ENCODE peak calls at places on chromosomes 2 and 18, in eight cellular contexts. C, A, H, Q, V, S, B and W are unnamed samples.

GRCh38 chr2:168138369-168138768 is 109.0 kb downstream of the STK39 start:
- DNase-seq in A (no peak), V (no peak), C (no peak), B (peak), Q (no peak), H (no peak), S (no peak), W (no peak)

GRCh38 chr2:134232461-134232860 is 21.4 kb upstream of the MGAT5 start:
- DNase-seq in A (no peak), Q (no peak), H (no peak), B (no peak), C (no peak), S (no peak), V (no peak), W (no peak)

GRCh38 chr2:135839713-135840112 is 2.7 kb upstream of the LCT start:
- DNase-seq in A (peak), Q (no peak), H (no peak), S (no peak), V (peak), C (no peak), B (no peak), W (no peak)

GRCh38 chr2:99348173-99348572 is 11.0 kb downstream of the EIF5B start:
- DNase-seq in S (no peak), B (no peak), V (no peak), C (no peak), A (no peak), H (no peak), Q (no peak), W (no peak)

GRCh38 chr2:99256677-99257076 is 1.2 kb upstream of the LYG2 start:
- DNase-seq in Q (no peak), H (no peak), C (no peak), A (no peak), V (no peak), S (no peak), B (no peak), W (no peak)

GRCh38 chr2:49753344-49753930 is 599.1 kb upstream of the FSHR start:
- DNase-seq in A (no peak), H (no peak), B (no peak), Q (no peak), S (no peak), C (no peak), V (peak), W (no peak)

GRCh38 chr2:30233142-30233961 is 2.0 kb downstream of the LBH start:
- DNase-seq in B (no peak), C (no peak), S (no peak), H (no peak), A (no peak), V (no peak), Q (no peak), W (no peak)

GRCh38 chr2:239291505-239292350 is 109.1 kb downstream of the HDAC4 start:
- DNase-seq in H (no peak), A (no peak), S (peak), B (no peak), C (no peak), Q (peak), V (no peak), W (peak)

GRCh38 chr18:21391074-21391673 is 149.1 kb downstream of the GREB1L start:
- DNase-seq in Q (no peak), V (peak), C (no peak), A (no peak), B (no peak), S (peak), H (no peak), W (no peak)

GRCh38 chr18:48661421-48661820 is 122.6 kb downstream of the CTIF start:
- DNase-seq in S (no peak), A (no peak), C (no peak), V (no peak), Q (no peak), H (no peak), B (no peak), W (no peak)

GRCh38 chr2:14723684-14724083 is 91.2 kb downstream of the LRATD1 start:
- DNase-seq in B (no peak), H (no peak), A (no peak), V (no peak), S (no peak), C (no peak), Q (no peak), W (no peak)

GRCh38 chr2:219041252-219041651 is at the start of gene CFAP65:
- DNase-seq in Q (peak), A (no peak), B (no peak), H (no peak), V (peak), S (peak), C (no peak), W (peak)

GRCh38 chr18:25016666-25017065 is 335.3 kb downstream of the ZNF521 start:
- DNase-seq in V (no peak), A (no peak), Q (no peak), B (no peak), C (no peak), H (no peak), S (no peak), W (no peak)

GRCh38 chr2:128324008-128324896 is 5.6 kb upstream of the HS6ST1 start:
- DNase-seq in S (no peak), V (no peak), C (no peak), Q (no peak), H (no peak), A (peak), B (no peak), W (no peak)

GRCh38 chr2:69715964-69716363 is 26.0 kb upstream of the ANXA4 start:
- DNase-seq in B (no peak), H (no peak), C (no peak), Q (no peak), A (no peak), S (no peak), V (peak), W (no peak)

GRCh38 chr2:6914829-6915228 is 2.4 kb upstream of the RNF144A start:
- DNase-seq in B (no peak), Q (no peak), A (no peak), V (no peak), C (no peak), H (no peak), S (no peak), W (no peak)

GRCh38 chr2:172972005-172972619 is 103.5 kb upstream of the MAP3K20 start:
- DNase-seq in Q (no peak), C (no peak), S (no peak), B (peak), H (no peak), V (no peak), A (no peak), W (no peak)

GRCh38 chr18:59861963-59862819 is 37.6 kb upstream of the PMAIP1 start:
- DNase-seq in V (no peak), A (no peak), Q (no peak), C (no peak), H (no peak), B (no peak), S (no peak), W (no peak)

GRCh38 chr2:179240481-179241451 is 23.9 kb downstream of the SESTD1 start:
- DNase-seq in Q (no peak), S (no peak), C (no peak), H (no peak), V (no peak), B (no peak), A (no peak), W (no peak)

GRCh38 chr2:173159794-173160463 is 84.3 kb downstream of the MAP3K20 start:
- DNase-seq in S (no peak), Q (no peak), A (no peak), H (no peak), B (peak), V (peak), C (peak), W (peak)

GRCh38 chr2:239057533-239057932 is 209.6 kb downstream of the TWIST2 start:
- DNase-seq in C (no peak), V (no peak), H (no peak), Q (no peak), A (no peak), S (no peak), B (no peak), W (no peak)

GRCh38 chr2:9800975-9801723 is 42.1 kb upstream of the TAF1B start:
- DNase-seq in C (no peak), H (peak), V (no peak), Q (no peak), S (no peak), B (no peak), A (no peak), W (no peak)

GRCh38 chr18:59455728-59456276 is 96.7 kb upstream of the LMAN1 start:
- DNase-seq in Q (no peak), S (peak), A (no peak), V (no peak), B (peak), H (no peak), C (no peak), W (no peak)